ENCODE peak calls at places on chromosomes 7 and 10, in ten cellular contexts. P is ELR; W is SJSA1; V is endothelial cell; R is mucosa of gallbladder; G is heart right ventricle; B is cardiac fibroblast; Z is stimulated activated CD4-positive, alpha-beta T cell treated with anti-CD3 and anti-CD28 coated beads, TNF-alpha, amount 100 ng/mL, for 48 hours; K is activated CD4-positive, alpha-beta T cell treated with anti-CD3 and anti-CD28 coated beads for 24 hours; E is G401. F is an unnamed sample.

GRCh38 chr7:51029586-51030230 is 247.0 kb upstream of the GRB10 start:
- DNase-seq in P (peak; percentile 64), B (peak; percentile 94), Z (no peak), W (no peak), E (no peak), V (no peak), K (no peak), R (no peak), G (no peak), F (peak; percentile 93)

GRCh38 chr10:51397695-51398094 is 301.7 kb downstream of the CSTF2T start:
- DNase-seq in P (peak; percentile 3), B (peak; percentile 89), E (peak; percentile 40), Z (no peak), V (no peak), R (peak; percentile 80), G (peak; percentile 67), K (no peak), W (no peak), F (peak; percentile 78)

GRCh38 chr10:4147214-4147613 is 362.2 kb upstream of the KLF6 start:
- DNase-seq in V (no peak), K (no peak), R (no peak), P (no peak), Z (no peak), E (no peak), G (no peak), B (no peak), W (no peak), F (no peak)

GRCh38 chr7:135169141-135169935 is 1.2 kb downstream of the CYREN start:
- DNase-seq in K (no peak), P (peak; percentile 74), G (no peak), B (peak; percentile 72), Z (peak; percentile 49), W (peak; percentile 63), R (no peak), V (peak; percentile 44), E (peak; percentile 25), F (peak; percentile 50)

GRCh38 chr10:94630017-94630688 is 53.4 kb upstream of the CYP2C18 start:
- DNase-seq in K (no peak), E (peak; percentile 27), R (no peak), W (no peak), V (no peak), P (peak; percentile 55), Z (no peak), B (peak; percentile 51), G (no peak), F (peak; percentile 20)

GRCh38 chr7:75847707-75848106 is 31.1 kb upstream of the RHBDD2 start:
- DNase-seq in P (no peak), W (no peak), R (no peak), V (no peak), G (no peak), Z (no peak), E (no peak), K (no peak), B (no peak), F (no peak)

GRCh38 chr10:22986771-22987542 is 59.1 kb downstream of the ARMC3 start:
- DNase-seq in G (no peak), Z (no peak), B (peak; percentile 64), E (peak; percentile 30), P (peak; percentile 60), R (no peak), K (no peak), W (no peak), V (no peak), F (peak; percentile 30)

GRCh38 chr10:117360016-117360415 is 15.2 kb downstream of the PDZD8 start:
- DNase-seq in R (no peak), K (no peak), E (no peak), W (no peak), G (no peak), P (peak; percentile 64), V (no peak), Z (no peak), B (peak; percentile 13), F (peak; percentile 49)

GRCh38 chr7:143979999-143980398 is 20.1 kb upstream of the OR6B1 start:
- DNase-seq in V (no peak), Z (no peak), B (peak; percentile 17), W (no peak), G (no peak), E (no peak), P (no peak), R (no peak), K (no peak), F (peak; percentile 9)

GRCh38 chr10:72730462-72730861 is 38.5 kb downstream of the MCU start:
- DNase-seq in R (no peak), B (peak; percentile 90), W (no peak), V (no peak), K (no peak), Z (no peak), E (no peak), P (peak; percentile 19), G (no peak), F (peak; percentile 42)

GRCh38 chr10:71501402-71501801 is 104.7 kb downstream of the CDH23 start:
- DNase-seq in Z (no peak), B (no peak), W (no peak), G (no peak), V (no peak), P (no peak), K (no peak), E (no peak), R (no peak), F (no peak)

GRCh38 chr7:155277385-155277994 is 20.2 kb upstream of the INSIG1 start:
- DNase-seq in V (no peak), E (no peak), G (no peak), W (no peak), R (no peak), Z (no peak), P (peak; percentile 64), K (no peak), B (peak; percentile 31), F (peak; percentile 50)

GRCh38 chr7:137670521-137671064 is 176.2 kb downstream of the DGKI start:
- DNase-seq in P (peak; percentile 54), E (peak; percentile 59), G (no peak), V (no peak), B (peak; percentile 78), K (no peak), R (no peak), Z (no peak), W (peak; percentile 77), F (peak; percentile 64)

GRCh38 chr7:93558705-93559614 is 15.6 kb downstream of the CALCR start:
- DNase-seq in K (no peak), P (no peak), W (no peak), Z (no peak), G (no peak), V (no peak), R (no peak), B (peak; percentile 5), E (peak; percentile 2), F (no peak)

GRCh38 chr10:90777614-90778013 is 80.2 kb downstream of the HTR7 start:
- DNase-seq in Z (no peak), W (no peak), G (no peak), E (no peak), P (no peak), B (no peak), V (peak; percentile 17), K (no peak), R (no peak), F (no peak)

GRCh38 chr7:129741743-129742213 is 130.3 kb downstream of the NRF1 start:
- DNase-seq in E (peak; percentile 40), W (no peak), B (no peak), K (no peak), G (no peak), P (no peak), V (no peak), Z (no peak), R (no peak), F (no peak)

GRCh38 chr10:13183625-13184024 is 22.3 kb downstream of the MCM10 start:
- DNase-seq in W (no peak), R (no peak), V (no peak), Z (no peak), K (no peak), P (no peak), B (no peak), G (no peak), E (no peak), F (no peak)

GRCh38 chr7:16609842-16610450 is 35.6 kb downstream of the ANKMY2 start:
- DNase-seq in Z (no peak), P (no peak), W (no peak), R (no peak), E (no peak), B (no peak), K (no peak), V (no peak), G (no peak), F (no peak)

GRCh38 chr10:28925154-28925663 is 247.9 kb downstream of the BAMBI start:
- DNase-seq in V (no peak), Z (no peak), K (no peak), E (no peak), R (peak; percentile 16), P (no peak), W (no peak), G (peak; percentile 18), B (no peak), F (no peak)

GRCh38 chr10:126243976-126244375 is 144.3 kb downstream of the ADAM12 start:
- DNase-seq in B (peak; percentile 81), G (no peak), R (no peak), K (no peak), W (peak; percentile 70), Z (no peak), V (no peak), E (no peak), P (peak; percentile 72), F (peak; percentile 94)

GRCh38 chr10:133357293-133358151 is at the start of gene FUOM:
- DNase-seq in P (peak; percentile 47), B (no peak), E (no peak), Z (peak; percentile 70), K (peak; percentile 58), V (peak; percentile 68), W (no peak), G (peak; percentile 64), R (no peak), F (peak; percentile 9)

GRCh38 chr10:114874827-114875541 is 53.4 kb downstream of the FHIP2A start:
- DNase-seq in K (no peak), E (no peak), W (no peak), P (no peak), R (no peak), G (no peak), V (peak; percentile 71), B (no peak), Z (no peak), F (no peak)

GRCh38 chr7:63047546-63047945 is 951.1 kb upstream of the ZNF722 start:
- DNase-seq in W (no peak), V (no peak), K (no peak), Z (no peak), E (no peak), P (no peak), B (no peak), R (no peak), G (no peak), F (no peak)

GRCh38 chr7:96337519-96337918 is 15.6 kb upstream of the SLC25A13 start:
- DNase-seq in P (no peak), W (no peak), B (peak; percentile 6), E (no peak), G (no peak), K (no peak), V (no peak), R (no peak), Z (no peak), F (no peak)

GRCh38 chr7:122893486-122893885 is 7.2 kb upstream of the CADPS2 start:
- DNase-seq in Z (no peak), G (no peak), W (no peak), K (no peak), B (no peak), E (no peak), V (no peak), R (no peak), P (no peak), F (no peak)

GRCh38 chr10:24826022-24826421 is 102.3 kb upstream of the ARHGAP21 start:
- DNase-seq in E (no peak), Z (no peak), B (peak; percentile 87), G (no peak), R (no peak), P (peak; percentile 80), K (no peak), V (no peak), W (no peak), F (peak; percentile 88)

GRCh38 chr7:106305732-106306131 is 20.9 kb upstream of the NAMPT start:
- DNase-seq in K (no peak), B (no peak), G (no peak), W (no peak), E (no peak), V (no peak), R (no peak), P (no peak), Z (no peak), F (no peak)

GRCh38 chr7:74490546-74490945 is 36.8 kb downstream of the GTF2IRD1 start:
- DNase-seq in G (no peak), B (no peak), R (no peak), E (no peak), K (no peak), V (no peak), W (no peak), Z (no peak), P (no peak), F (no peak)

F was measured in HCEC 1CT.